ENCODE peak calls at places on chromosomes 5 and 9, in seven cellular contexts. F is endothelial cell of umbilical vein, V is HL-60, D is vagina, M is stomach, T is Panc1, J is breast epithelium. E is an unnamed sample.

GRCh38 chr5:170110403-170111087 is 4.8 kb downstream of the FOXI1 start:
- DNase-seq in F (no peak), M (no peak), J (no peak), V (no peak), D (no peak), T (no peak), E (no peak)

GRCh38 chr5:38846379-38846967 is 661 bp downstream of the OSMR start:
- DNase-seq in D (no peak), J (no peak), M (no peak), T (no peak), V (no peak), F (no peak), E (no peak)

GRCh38 chr5:73312146-73312871 is 136.3 kb downstream of the FOXD1 start:
- DNase-seq in M (no peak), T (no peak), V (peak; percentile 31), D (no peak), F (no peak), J (no peak), E (no peak)

GRCh38 chr5:174423538-174423937 is 300.8 kb upstream of the MSX2 start:
- DNase-seq in M (no peak), D (no peak), J (no peak), T (no peak), F (no peak), V (no peak), E (no peak)

GRCh38 chr5:107809201-107810034 is 138.7 kb upstream of the EFNA5 start:
- DNase-seq in D (no peak), V (no peak), F (no peak), J (no peak), M (no peak), T (no peak), E (no peak)

GRCh38 chr9:121226186-121226585 is 24.5 kb upstream of the RAB14 start:
- DNase-seq in T (no peak), D (no peak), M (no peak), F (no peak), V (no peak), J (no peak), E (no peak)

GRCh38 chr5:82821978-82822927 is 254.9 kb downstream of the TMEM167A start:
- DNase-seq in D (no peak), J (no peak), M (no peak), T (no peak), V (no peak), F (no peak), E (no peak)

GRCh38 chr5:34598177-34598794 is 57.8 kb upstream of the RAI14 start:
- DNase-seq in J (no peak), V (no peak), D (no peak), F (peak; percentile 90), T (peak; percentile 83), M (no peak), E (no peak)

GRCh38 chr5:64784451-64785025 is 15.8 kb downstream of the CWC27 start:
- DNase-seq in V (peak; percentile 51), M (peak; percentile 78), T (no peak), J (peak; percentile 26), D (no peak), F (peak; percentile 76), E (peak; percentile 75)

GRCh38 chr9:115121140-115121710 is 3.3 kb upstream of the TNC start:
- DNase-seq in V (no peak), D (no peak), M (no peak), J (no peak), F (no peak), T (no peak), E (no peak)

GRCh38 chr5:38835887-38836286 is 9.9 kb upstream of the OSMR start:
- DNase-seq in F (peak; percentile 19), M (no peak), T (no peak), V (no peak), D (no peak), J (no peak), E (no peak)

GRCh38 chr5:173765030-173765644 is 123.0 kb upstream of the CPEB4 start:
- DNase-seq in J (no peak), M (no peak), F (peak; percentile 26), D (no peak), V (no peak), T (peak; percentile 28), E (no peak)

GRCh38 chr5:172399336-172399735 is 55.0 kb downstream of the SH3PXD2B start:
- DNase-seq in T (no peak), M (no peak), J (no peak), D (no peak), F (no peak), V (no peak), E (no peak)

GRCh38 chr9:127877566-127877998 is at the start of gene AK1:
- DNase-seq in T (no peak), D (no peak), M (peak; percentile 80), V (no peak), F (peak; percentile 63), J (peak; percentile 64), E (peak; percentile 86)

GRCh38 chr9:104881991-104882555 is 45.9 kb downstream of the ABCA1 start:
- DNase-seq in M (no peak), D (no peak), V (no peak), F (no peak), T (no peak), J (no peak), E (no peak)

GRCh38 chr9:137111788-137112563 is 2.6 kb downstream of the DPP7 start:
- DNase-seq in T (no peak), J (no peak), D (no peak), M (no peak), F (no peak), V (no peak), E (no peak)

GRCh38 chr9:129175515-129175824 is 2.6 kb downstream of the IER5L start:
- DNase-seq in J (no peak), F (no peak), D (no peak), M (no peak), T (no peak), V (no peak), E (no peak)

GRCh38 chr9:129176786-129177442 is 1.1 kb downstream of the IER5L start:
- DNase-seq in M (no peak), V (peak; percentile 30), D (no peak), T (no peak), J (no peak), F (peak; percentile 65), E (peak; percentile 86)

GRCh38 chr9:129174724-129175514 is 3.1 kb downstream of the IER5L start:
- DNase-seq in T (no peak), V (peak; percentile 43), J (peak; percentile 82), D (no peak), F (peak; percentile 81), M (peak; percentile 79), E (peak; percentile 86)

GRCh38 chr9:129177443-129177790 is 644 bp downstream of the IER5L start:
- DNase-seq in M (no peak), F (no peak), D (no peak), T (no peak), J (no peak), V (no peak), E (no peak)

GRCh38 chr9:129175825-129176633 is 2.0 kb downstream of the IER5L start:
- DNase-seq in F (peak; percentile 84), M (peak; percentile 90), V (peak; percentile 90), T (no peak), J (peak; percentile 94), D (no peak), E (peak; percentile 91)
- TF ChIP-seq POLR2AphosphoS5 in F (peak; percentile 65), M (peak; percentile 92), V (no peak), T (peak; percentile 76), J (peak; percentile 72), D (peak; percentile 93), E (peak; percentile 59)

GRCh38 chr9:16521868-16522381 is 348.5 kb downstream of the BNC2 start:
- DNase-seq in D (no peak), M (no peak), V (peak; percentile 17), F (peak; percentile 71), T (no peak), J (peak; percentile 38), E (no peak)
- H3K27ac ChIP-seq in D (peak overlapping the region; percentile 11), M (peak overlapping the region; percentile 67), V (no peak overlapping the region), F (peak overlapping the region; percentile 46), T (no peak overlapping the region), J (peak overlapping the region; percentile 76), E (peak overlapping the region; percentile 19)

DNA sequence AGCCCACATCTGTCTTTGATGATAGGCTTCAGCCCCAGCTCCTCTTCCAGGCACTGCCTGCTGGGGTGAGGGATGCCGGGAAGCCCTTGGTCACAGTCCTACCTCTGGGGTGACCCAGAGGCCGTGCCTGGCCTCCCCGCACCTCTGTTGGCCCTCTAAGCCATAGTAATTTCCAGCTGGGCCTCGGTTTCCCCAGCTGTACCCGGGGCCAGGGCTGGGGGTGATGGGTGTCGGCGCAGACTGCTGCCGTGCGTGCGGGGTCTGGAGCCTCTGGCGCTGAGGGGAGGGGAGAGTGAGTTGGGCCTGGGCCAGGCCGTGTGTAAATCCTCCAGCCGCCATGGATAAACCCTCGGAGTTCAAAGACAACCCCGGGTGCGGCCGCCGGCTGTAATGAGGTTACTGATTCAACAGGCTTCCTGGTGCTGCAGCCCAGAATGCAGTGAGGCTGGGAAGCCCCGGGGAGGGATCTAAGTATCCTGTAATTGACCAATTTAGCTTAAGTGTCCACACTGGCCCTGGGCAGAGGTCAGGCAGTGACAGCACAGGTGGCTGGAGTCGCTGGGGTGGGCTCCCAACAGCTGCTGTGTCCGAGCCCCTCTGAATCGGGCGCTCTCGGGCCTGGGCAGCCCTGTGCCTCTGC is 7.1 kb downstream of the RXRA start:
- DNase-seq in T (no peak), J (no peak), D (no peak), V (no peak), F (no peak), M (peak; percentile 75), E (no peak)
- TF ChIP-seq POLR2AphosphoS5 in T (no peak), J (no peak), D (no peak), V (no peak), F (no peak), M (no peak), E (no peak)

GRCh38 chr9:37007295-37007694 is 26.8 kb downstream of the PAX5 start:
- DNase-seq in J (no peak), F (no peak), T (no peak), D (no peak), M (no peak), V (no peak), E (peak; percentile 41)

GRCh38 chr9:37002413-37003217 is 31.5 kb downstream of the PAX5 start:
- DNase-seq in V (no peak), J (no peak), T (no peak), M (no peak), F (no peak), D (no peak), E (peak; percentile 88)

GRCh38 chr9:37002036-37002412 is 32.0 kb downstream of the PAX5 start:
- DNase-seq in J (no peak), F (no peak), T (no peak), D (no peak), M (no peak), V (no peak), E (no peak)

GRCh38 chr9:37004424-37004935 is 29.6 kb downstream of the PAX5 start:
- DNase-seq in F (no peak), T (no peak), V (no peak), J (no peak), D (no peak), M (no peak), E (no peak)

DNA sequence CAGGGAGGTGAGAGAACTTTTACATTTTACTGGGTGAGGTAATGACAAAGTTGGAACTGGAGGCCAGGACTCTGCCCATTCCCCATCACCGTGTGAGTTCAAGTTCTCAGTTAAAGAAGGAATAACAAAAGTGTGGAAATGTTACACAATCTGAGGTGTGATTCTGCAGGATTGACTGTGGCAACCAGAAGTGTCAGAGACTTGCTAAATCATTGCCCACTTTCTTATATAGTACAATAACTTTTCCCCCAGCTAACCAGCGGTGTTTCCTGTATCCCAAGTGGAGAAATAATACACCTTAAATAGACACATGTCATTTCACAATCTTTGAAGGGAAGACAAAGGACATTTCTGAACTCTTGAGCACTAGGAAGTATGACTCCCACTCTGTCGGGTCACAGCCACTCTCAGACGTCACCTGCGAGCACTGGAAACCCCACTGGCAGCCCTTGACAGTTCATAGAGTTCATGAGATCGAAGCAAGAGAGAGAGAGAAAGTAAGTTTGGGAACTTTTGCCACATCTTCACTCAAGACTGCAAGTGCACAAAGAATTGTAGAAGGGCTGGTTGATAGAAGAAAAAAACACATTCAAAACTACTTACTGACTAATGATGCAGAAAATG is 28.4 kb downstream of the PAX5 start:
- DNase-seq in M (no peak), V (no peak), D (no peak), F (no peak), T (no peak), J (no peak), E (peak; percentile 62)
- H3K27ac ChIP-seq in M (no peak overlapping the region), V (no peak overlapping the region), D (no peak overlapping the region), F (no peak overlapping the region), T (no peak overlapping the region), J (no peak overlapping the region), E (peak overlapping the region; percentile 75)